ENCODE peak calls at places on chromosomes 1 and 21, in four cellular contexts. L is HL-60, V is K562, U is GM12878. C is an unnamed sample.

GRCh38 chr21:31236528-31236927 is 107.5 kb downstream of the TIAM1 start:
- DNase-seq in L (no peak), V (no peak), U (no peak), C (no peak)

GRCh38 chr21:46046471-46046870 is 51.4 kb upstream of the COL6A2 start:
- DNase-seq in L (no peak), V (no peak), U (no peak), C (no peak)

GRCh38 chr21:27837933-27838332 is 871.0 kb upstream of the ADAMTS5 start:
- DNase-seq in L (no peak), V (no peak), U (no peak), C (no peak)

GRCh38 chr1:67458663-67459062 is 28.5 kb upstream of the SERBP1 start:
- DNase-seq in L (no peak), V (no peak), U (no peak), C (no peak)

GRCh38 chr1:29974345-29974744 is 738.0 kb downstream of the PTPRU start:
- DNase-seq in L (no peak), V (no peak), U (no peak), C (no peak)

GRCh38 chr1:240860023-240860422 is 248.1 kb upstream of the GREM2 start:
- DNase-seq in L (no peak), V (no peak), U (no peak), C (no peak)

GRCh38 chr1:92184632-92185031 is 33.1 kb upstream of the C1orf146 start:
- DNase-seq in L (no peak), V (no peak), U (no peak), C (no peak)

GRCh38 chr1:185487030-185487429 is 170.0 kb upstream of the IVNS1ABP start:
- DNase-seq in L (no peak), V (no peak), U (no peak), C (no peak)

GRCh38 chr21:33027401-33028185 is 1.9 kb downstream of the OLIG2 start:
- DNase-seq in L (no peak), V (no peak), U (no peak), C (no peak)

GRCh38 chr1:183983371-183984105 is 54.0 kb downstream of the COLGALT2 start:
- DNase-seq in L (no peak), V (no peak), U (no peak), C (no peak)

GRCh38 chr1:13797397-13797796 is 97.4 kb downstream of the PRDM2 start:
- DNase-seq in L (no peak), V (no peak), U (no peak), C (no peak)

GRCh38 chr1:117142200-117142599 is 20.7 kb upstream of the TRIM45 start:
- DNase-seq in L (no peak), V (no peak), U (no peak), C (no peak)

GRCh38 chr1:178362784-178363183 is 134.0 kb downstream of the CLEC20A start:
- DNase-seq in L (no peak), V (no peak), U (no peak), C (no peak)

GRCh38 chr1:85707267-85707989 is 805 bp downstream of the ZNHIT6 start:
- DNase-seq in L (no peak), V (no peak), U (no peak), C (no peak)

DNA sequence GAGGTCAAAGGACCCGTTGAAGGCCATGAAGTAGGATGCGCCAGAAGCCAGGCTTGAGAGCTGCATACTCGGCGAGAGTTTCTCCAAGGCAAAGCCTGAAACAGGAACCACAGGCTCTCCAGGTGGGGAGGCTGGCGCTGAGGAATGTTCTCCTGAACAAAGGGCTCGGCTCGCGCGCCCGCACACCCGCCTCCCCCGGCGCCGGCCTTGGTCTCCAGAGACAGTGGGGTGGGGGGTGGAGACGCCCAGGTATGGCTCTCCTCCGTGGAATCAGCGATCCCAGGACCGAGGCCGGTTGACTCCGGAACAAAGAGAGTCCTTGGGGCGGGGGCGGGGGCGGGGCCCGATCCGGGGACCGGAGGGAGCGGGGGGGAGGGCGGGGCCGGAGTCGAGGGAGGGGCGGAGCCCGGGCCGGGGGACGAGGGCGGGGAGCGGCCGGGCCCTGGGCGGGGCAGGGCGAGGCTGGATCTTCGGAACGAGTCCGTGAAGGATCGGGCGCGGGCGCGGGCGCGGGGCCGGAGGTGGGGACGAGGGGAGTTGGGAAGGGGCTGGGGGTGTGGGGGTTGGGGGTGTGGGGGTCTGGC is 85.0 kb downstream of the NKAIN1 start:
- DNase-seq in L (peak), V (peak), U (no peak), C (peak)
- TF ChIP-seq POLR2AphosphoS5 in L (no peak), V (peak), U (no peak), C (no peak)

DNA sequence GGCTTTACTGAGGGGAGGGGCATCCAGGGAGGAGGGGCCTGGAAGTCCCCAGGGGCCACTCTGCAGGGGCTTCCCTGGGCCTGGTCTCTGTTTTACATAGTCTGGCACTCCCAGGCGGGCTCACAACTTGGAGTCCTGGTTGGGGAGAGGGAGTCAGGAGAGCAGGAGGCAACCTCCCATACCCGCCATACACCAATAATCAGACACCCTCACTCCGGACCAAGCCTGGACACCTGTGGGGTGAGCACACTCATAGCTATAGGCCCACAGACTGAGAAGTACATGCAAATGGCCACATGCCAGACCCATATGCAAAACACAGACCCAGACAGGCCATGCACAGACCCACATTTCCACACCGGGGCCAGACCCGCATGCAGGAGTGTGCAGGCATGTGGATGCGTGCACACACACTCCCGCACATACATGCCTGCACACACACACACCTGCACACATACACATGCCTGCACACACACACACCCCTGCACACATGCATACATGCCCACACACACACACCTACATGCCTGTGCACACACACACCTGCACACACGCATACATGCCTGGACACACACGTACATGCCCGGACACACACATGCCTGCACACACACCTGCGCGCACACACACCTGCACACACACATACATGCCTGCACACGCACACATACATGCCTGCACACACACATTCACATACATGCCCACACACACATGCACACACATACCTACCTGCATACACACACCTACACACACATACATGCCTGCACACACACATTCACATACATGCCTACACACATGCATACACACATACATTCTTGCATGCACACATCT is 89.5 kb upstream of the RUNX3 start:
- DNase-seq in L (no peak), V (no peak), U (no peak), C (peak)
- TF ChIP-seq SPI1 in L (no peak), V (no peak), U (no peak), C (no peak)

GRCh38 chr1:51736702-51737101 is 119.8 kb downstream of the OSBPL9 start:
- DNase-seq in L (no peak), V (peak), U (no peak), C (no peak)
- TF ChIP-seq POLR2AphosphoS5 in L (no peak), V (no peak), U (no peak), C (no peak)

DNA sequence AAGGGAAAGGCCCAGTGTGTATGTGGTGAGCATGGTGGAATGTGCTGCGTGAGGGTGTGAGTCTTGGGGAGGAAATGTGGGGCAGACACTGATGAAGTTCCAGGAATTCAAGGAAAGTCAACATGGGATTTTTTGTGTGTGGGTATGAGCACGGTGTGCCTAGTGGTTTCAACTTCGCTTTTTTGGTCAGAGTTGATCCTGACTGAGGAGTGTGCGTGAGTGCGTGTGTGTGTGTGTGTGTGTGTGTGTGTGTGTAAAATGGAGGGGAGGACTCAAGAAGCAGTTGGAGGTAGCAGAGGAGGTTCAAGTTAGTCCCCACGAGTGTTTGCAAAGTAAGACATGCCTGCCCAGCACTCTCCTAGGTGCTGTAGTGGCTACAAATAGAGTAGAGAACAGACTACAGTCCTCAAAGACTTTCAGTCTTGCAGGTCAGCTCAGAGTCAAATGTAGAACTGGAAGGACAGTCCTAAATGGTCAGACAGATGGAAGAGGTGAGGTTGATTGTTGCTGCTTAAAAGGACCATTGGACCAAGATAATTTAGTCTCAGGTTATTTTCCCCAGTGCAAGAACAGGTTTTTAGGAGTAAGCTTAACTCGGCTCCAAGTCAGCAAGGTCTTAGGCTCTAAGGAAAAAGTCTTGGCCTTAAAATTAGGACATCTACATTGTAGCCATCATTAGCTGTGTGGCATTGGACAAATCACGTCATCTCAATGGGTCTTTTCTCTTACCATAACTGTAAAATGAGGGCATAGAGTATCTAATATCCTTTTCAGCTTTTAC is 25.0 kb downstream of the SLAMF1 start:
- DNase-seq in L (no peak), V (no peak), U (no peak), C (no peak)
- TF ChIP-seq SPI1 in L (no peak), V (no peak), U (no peak), C (no peak)

GRCh38 chr1:201379733-201380242 is 2.3 kb upstream of the TNNT2 start:
- DNase-seq in L (no peak), V (no peak), U (no peak), C (no peak)
- TF ChIP-seq POLR2AphosphoS5 in L (no peak), V (no peak), U (no peak), C (no peak)

GRCh38 chr1:204891860-204892259 is 21.2 kb downstream of the NFASC start:
- DNase-seq in L (no peak), V (no peak), U (no peak), C (no peak)
- TF ChIP-seq SPI1 in L (no peak), V (no peak), U (no peak), C (no peak)

DNA sequence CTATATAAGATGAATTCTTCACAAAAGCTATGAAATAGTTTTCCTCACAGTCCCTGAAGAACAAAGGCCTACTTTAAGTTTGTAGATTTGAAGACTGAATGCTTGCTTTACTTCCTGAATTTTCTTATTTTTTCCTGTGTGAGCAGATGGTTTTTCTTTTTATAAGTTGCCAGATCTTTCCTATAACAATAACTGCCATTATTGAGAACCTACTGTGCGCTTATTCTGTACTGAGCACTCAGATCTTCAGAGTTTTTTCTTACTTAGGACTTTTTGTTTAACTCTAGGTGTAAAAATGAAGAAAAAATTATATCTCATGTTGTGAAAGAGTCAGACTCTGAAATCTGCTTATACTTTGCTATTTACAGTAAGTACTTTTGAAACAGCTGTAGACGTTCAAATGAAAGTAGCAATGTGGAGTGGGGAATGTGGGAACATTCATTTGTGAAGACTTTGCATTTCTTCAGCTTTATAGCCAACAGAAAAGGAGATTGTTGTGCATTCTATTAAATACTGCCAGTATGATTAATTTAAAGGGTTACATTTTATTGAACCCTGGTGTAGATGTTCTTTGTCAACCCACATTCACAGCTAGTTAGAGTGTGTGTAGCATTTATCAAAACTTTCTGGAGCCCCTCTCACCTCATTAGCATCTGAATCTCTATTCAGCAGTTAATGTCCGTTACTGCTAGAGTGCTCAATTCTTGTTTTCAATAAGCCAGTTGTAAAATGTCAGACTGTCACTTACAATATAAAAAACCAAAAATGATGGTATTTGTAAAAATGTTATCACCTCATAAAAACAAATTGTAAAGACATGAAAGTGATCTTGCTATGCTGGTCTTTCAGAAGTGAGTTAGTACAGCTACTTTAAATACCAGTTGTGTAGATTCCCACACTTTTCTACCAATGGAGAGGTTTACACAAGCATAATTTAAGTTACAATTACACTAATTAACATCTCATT is 29.0 kb downstream of the NFIA start:
- DNase-seq in L (no peak), V (no peak), U (no peak), C (no peak)
- TF ChIP-seq POLR2AphosphoS5 in L (no peak), V (no peak), U (no peak), C (no peak)

GRCh38 chr1:223091928-223092327 is 51.1 kb downstream of the TLR5 start:
- DNase-seq in L (no peak), V (no peak), U (no peak), C (no peak)

GRCh38 chr1:223084466-223084865 is 58.6 kb downstream of the TLR5 start:
- DNase-seq in L (no peak), V (no peak), U (no peak), C (no peak)

GRCh38 chr1:223088713-223089240 is 54.3 kb downstream of the TLR5 start:
- DNase-seq in L (no peak), V (no peak), U (no peak), C (no peak)

GRCh38 chr1:223089250-223089649 is 53.8 kb downstream of the TLR5 start:
- DNase-seq in L (no peak), V (no peak), U (no peak), C (no peak)

GRCh38 chr1:223087231-223087990 is 55.6 kb downstream of the TLR5 start:
- DNase-seq in L (no peak), V (no peak), U (no peak), C (no peak)
- TF ChIP-seq SPI1 in L (no peak), V (no peak), U (no peak), C (no peak)

C was measured in GM12891.